ENCODE peak calls at places on chromosomes 6 and 20, in four cellular contexts. P is lower leg skin, I is OCI-LY7, M is cardiac fibroblast. E is an unnamed sample.

GRCh38 chr20:63009988-63010769 is 3.4 kb upstream of the BHLHE23 start:
- DNase-seq in P (no peak), M (no peak), I (no peak), E (no peak)

GRCh38 chr6:10558575-10558974 is 37.4 kb downstream of the GCNT2 start:
- DNase-seq in M (no peak), I (no peak), P (peak; percentile 76), E (no peak)

GRCh38 chr6:139600919-139601470 is 226.5 kb upstream of the CITED2 start:
- DNase-seq in I (no peak), M (no peak), P (no peak), E (no peak)

GRCh38 chr6:37092851-37093727 is 76.9 kb upstream of the PIM1 start:
- DNase-seq in P (peak; percentile 87), I (no peak), M (no peak), E (peak; percentile 24)

GRCh38 chr6:139446104-139446715 is 71.8 kb upstream of the CITED2 start:
- DNase-seq in I (no peak), M (no peak), P (no peak), E (no peak)

GRCh38 chr20:38073307-38074010 is 39.9 kb downstream of the RPRD1B start:
- DNase-seq in M (peak; percentile 98), P (no peak), I (peak; percentile 44), E (peak; percentile 98)

GRCh38 chr6:13709698-13710551 is 1.7 kb downstream of the RANBP9 start:
- DNase-seq in M (peak; percentile 49), P (no peak), I (peak; percentile 54), E (peak; percentile 51)

GRCh38 chr6:40907198-40907701 is 131.8 kb downstream of the UNC5CL start:
- DNase-seq in M (peak; percentile 40), I (no peak), P (peak; percentile 84), E (peak; percentile 32)

GRCh38 chr6:25585225-25585624 is 66.8 kb upstream of the SCGN start:
- DNase-seq in P (no peak), I (no peak), M (no peak), E (no peak)

GRCh38 chr20:4069741-4070140 is 54.4 kb upstream of the RNF24 start:
- DNase-seq in P (no peak), M (peak; percentile 48), I (no peak), E (peak; percentile 49)

GRCh38 chr6:142613981-142614380 is 312.2 kb downstream of the ADGRG6 start:
- DNase-seq in M (no peak), I (no peak), P (no peak), E (no peak)

GRCh38 chr6:79868098-79868722 is 79.1 kb downstream of the ELOVL4 start:
- DNase-seq in M (peak; percentile 81), P (no peak), I (peak; percentile 72), E (peak; percentile 77)

GRCh38 chr20:25668446-25668845 is 28.2 kb downstream of the ZNF337 start:
- DNase-seq in P (no peak), I (no peak), M (no peak), E (no peak)

GRCh38 chr6:34514593-34515472 is 41.3 kb downstream of the SPDEF start:
- DNase-seq in I (no peak), P (no peak), M (peak; percentile 87), E (peak; percentile 37)

GRCh38 chr6:39791850-39792500 is at the start of gene DAAM2:
- DNase-seq in I (no peak), P (peak; percentile 92), M (peak; percentile 75), E (peak; percentile 42)

GRCh38 chr6:55512904-55513303 is 66.1 kb downstream of the HMGCLL1 start:
- DNase-seq in I (no peak), M (no peak), P (no peak), E (no peak)

GRCh38 chr20:6604179-6604578 is 163.3 kb upstream of the BMP2 start:
- DNase-seq in I (no peak), P (no peak), M (no peak), E (no peak)

GRCh38 chr20:19408971-19409370 is 196.5 kb downstream of the SLC24A3 start:
- DNase-seq in I (no peak), M (no peak), P (no peak), E (peak; percentile 42)

GRCh38 chr6:13407368-13407708 is 79.0 kb upstream of the TBC1D7 start:
- DNase-seq in P (no peak), I (no peak), M (no peak), E (no peak)

DNA sequence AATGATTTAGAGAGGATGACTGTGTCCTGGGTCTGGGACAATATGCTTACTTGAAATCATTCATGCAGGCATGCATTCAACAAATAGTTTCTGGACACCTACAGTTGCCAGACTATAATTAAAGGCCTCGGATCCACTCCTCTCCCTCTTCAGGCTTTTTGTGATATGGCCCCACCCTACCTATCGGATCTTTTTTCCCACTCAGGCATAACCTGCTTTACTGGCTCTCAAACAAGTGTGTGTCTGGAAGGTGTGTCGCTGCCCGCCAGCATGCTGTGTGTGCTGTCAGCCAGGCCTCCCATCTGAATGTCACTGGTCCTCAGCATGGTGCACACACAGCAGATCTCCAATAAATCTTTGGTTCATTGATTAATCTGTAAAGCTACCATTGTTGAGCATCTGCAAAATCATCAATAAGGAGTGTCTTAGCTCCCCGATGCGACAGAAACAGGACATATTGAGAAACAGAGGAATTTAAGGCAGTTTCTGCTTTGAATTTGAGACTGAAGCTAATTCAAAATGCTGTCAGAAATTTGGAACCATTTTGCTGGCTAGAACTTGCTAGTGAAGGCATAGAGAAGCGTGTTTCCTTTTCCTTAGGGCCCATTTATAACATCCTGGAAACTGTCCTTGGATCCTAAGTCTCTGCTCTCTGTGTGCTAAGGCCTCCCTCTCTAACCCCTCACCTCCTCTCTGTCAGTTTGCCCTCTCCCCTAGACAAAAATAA is 23.5 kb upstream of the CCN6 start:
- DNase-seq in I (no peak), P (no peak), M (no peak), E (no peak)
- TF ChIP-seq CTCF in I (no peak), P (no peak), M (no peak), E (no peak)

GRCh38 chr6:159819098-159819497 is 19.0 kb downstream of the PNLDC1 start:
- DNase-seq in P (no peak), M (no peak), I (no peak), E (no peak)
- H3K4me3 ChIP-seq in P (no peak overlapping the region), M (no peak overlapping the region), I (no peak overlapping the region), E (no peak overlapping the region)

GRCh38 chr6:104477569-104477968 is 382.1 kb downstream of the HACE1 start:
- DNase-seq in I (no peak), M (no peak), P (no peak), E (no peak)

GRCh38 chr6:104484191-104484590 is 375.5 kb downstream of the HACE1 start:
- DNase-seq in P (no peak), I (no peak), M (no peak), E (no peak)

GRCh38 chr6:104484626-104485025 is 375.1 kb downstream of the HACE1 start:
- DNase-seq in I (no peak), M (no peak), P (no peak), E (no peak)

GRCh38 chr6:104486003-104486402 is 373.7 kb downstream of the HACE1 start:
- DNase-seq in M (no peak), I (no peak), P (no peak), E (no peak)

GRCh38 chr6:104483225-104483834 is 376.4 kb downstream of the HACE1 start:
- DNase-seq in M (peak; percentile 29), I (no peak), P (no peak), E (peak; percentile 0)
- TF ChIP-seq CTCF in M (peak; percentile 62), I (peak; percentile 74), P (no peak), E (peak; percentile 25)

DNA sequence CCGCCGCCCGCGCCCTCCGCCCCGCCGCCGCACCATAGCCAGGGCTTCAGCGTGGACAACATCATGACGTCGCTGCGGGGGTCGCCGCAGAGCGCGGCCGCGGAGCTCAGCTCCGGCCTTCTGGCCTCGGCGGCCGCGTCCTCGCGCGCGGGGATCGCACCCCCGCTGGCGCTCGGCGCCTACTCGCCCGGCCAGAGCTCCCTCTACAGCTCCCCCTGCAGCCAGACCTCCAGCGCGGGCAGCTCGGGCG is 1.5 kb downstream of the FOXC1 start:
- DNase-seq in I (no peak), M (peak; percentile 63), P (peak; percentile 79), E (no peak)
- H3K4me3 ChIP-seq in I (no peak overlapping the region), M (peak overlapping the region; percentile 66), P (peak overlapping the region; percentile 50), E (peak overlapping the region; percentile 57)

GRCh38 chr6:158796353-158796752 is 22.8 kb downstream of the EZR start:
- DNase-seq in M (no peak), I (no peak), P (peak; percentile 46), E (no peak)

GRCh38 chr6:158797331-158798202 is 21.6 kb downstream of the EZR start:
- DNase-seq in P (peak; percentile 37), I (no peak), M (peak; percentile 86), E (peak; percentile 57)

GRCh38 chr6:158801655-158802294 is 17.4 kb downstream of the EZR start:
- DNase-seq in P (peak; percentile 46), I (no peak), M (no peak), E (no peak)

GRCh38 chr6:158798311-158798710 is 20.9 kb downstream of the EZR start:
- DNase-seq in M (no peak), I (no peak), P (peak; percentile 34), E (no peak)

GRCh38 chr6:158799051-158799792 is 19.9 kb downstream of the EZR start:
- DNase-seq in P (peak; percentile 79), I (peak; percentile 44), M (peak; percentile 58), E (peak; percentile 46)
- TF ChIP-seq CTCF in P (no peak), I (peak; percentile 65), M (no peak), E (peak; percentile 14)

GRCh38 chr6:149860834-149861602 is 3.1 kb downstream of the LRP11 start:
- DNase-seq in P (no peak), M (peak; percentile 44), I (no peak), E (peak; percentile 36)
- H3K4me3 ChIP-seq in P (no peak overlapping the region), M (no peak overlapping the region), I (no peak overlapping the region), E (no peak overlapping the region)

GRCh38 chr6:28768187-28768913 is 155.4 kb downstream of the TRIM27 start:
- DNase-seq in I (no peak), P (no peak), M (no peak), E (no peak)

GRCh38 chr6:28771401-28772267 is 152.2 kb downstream of the TRIM27 start:
- DNase-seq in P (no peak), I (peak; percentile 36), M (no peak), E (no peak)

GRCh38 chr6:28767691-28768090 is 156.1 kb downstream of the TRIM27 start:
- DNase-seq in P (no peak), M (no peak), I (no peak), E (no peak)

GRCh38 chr6:28770732-28771131 is 153.1 kb downstream of the TRIM27 start:
- DNase-seq in I (no peak), M (no peak), P (no peak), E (no peak)

DNA sequence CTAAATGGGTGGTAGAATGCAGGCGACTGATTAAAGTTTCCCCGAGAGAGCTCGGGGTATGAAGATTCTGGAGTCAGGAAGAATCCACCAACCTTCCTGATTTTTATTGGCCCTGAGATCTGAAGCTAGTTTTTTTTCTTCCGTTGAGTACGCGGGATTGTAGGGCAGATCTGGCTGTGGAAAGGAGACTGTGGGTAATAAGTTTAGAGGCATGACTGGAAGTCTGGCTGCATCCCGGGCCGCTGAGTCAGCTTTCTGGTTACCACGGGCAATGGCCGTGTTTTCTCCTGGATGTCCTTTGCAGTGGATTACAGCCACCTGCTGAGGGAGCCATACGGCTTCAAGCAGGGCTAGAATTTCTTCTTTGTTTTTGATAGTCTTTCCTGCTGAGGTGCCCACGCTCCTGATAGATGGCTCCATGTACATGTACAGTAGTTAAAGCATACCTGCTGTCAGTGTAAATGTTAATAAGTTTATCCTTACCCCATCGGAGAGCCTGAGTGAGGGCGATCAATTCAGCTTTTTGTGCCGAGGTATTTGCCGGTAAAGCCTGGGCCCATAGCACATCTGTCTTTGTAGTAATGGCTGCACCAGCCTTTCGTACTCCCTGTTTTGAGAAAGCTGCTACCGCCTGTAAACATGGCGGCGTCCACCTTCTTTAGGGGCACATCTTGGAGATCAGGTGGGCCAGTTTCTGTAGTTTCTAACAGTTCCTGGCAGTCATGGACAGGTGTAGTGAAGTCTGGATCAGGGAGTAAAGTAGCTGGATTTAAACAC is 154.0 kb downstream of the TRIM27 start:
- DNase-seq in M (peak; percentile 16), I (no peak), P (no peak), E (peak; percentile 55)
- TF ChIP-seq CTCF in M (peak; percentile 7), I (peak; percentile 44), P (no peak), E (peak; percentile 16)

E was measured in astrocyte of the spinal cord.